ENCODE peak calls at places on chromosome 3, in four cellular contexts. D is Jurkat, Clone E6-1; I is OCI-LY7; P is kidney. X is an unnamed sample.

GRCh38 chr3:120498947-120499346 is 48.2 kb upstream of the FSTL1 start:
- DNase-seq in P (no peak), I (no peak), D (no peak), X (no peak)

GRCh38 chr3:121834079-121834730 is 655 bp downstream of the IQCB1 start:
- DNase-seq in P (no peak), D (no peak), I (peak), X (no peak)

GRCh38 chr3:57594576-57594975 is 2.6 kb downstream of the ARF4 start:
- DNase-seq in P (no peak), D (no peak), I (no peak), X (no peak)

GRCh38 chr3:156812521-156813335 is 13.4 kb upstream of the LEKR1 start:
- DNase-seq in I (no peak), D (no peak), P (no peak), X (peak)

GRCh38 chr3:9552252-9552999 is 1.2 kb downstream of the LHFPL4 start:
- DNase-seq in I (no peak), D (no peak), P (peak), X (peak)

GRCh38 chr3:108099679-108100428 is 9.0 kb upstream of the CD47 start:
- DNase-seq in P (peak), D (peak), I (no peak), X (peak)

GRCh38 chr3:51673181-51673801 is 2.2 kb downstream of the TEX264 start:
- DNase-seq in I (no peak), D (no peak), P (no peak), X (no peak)

GRCh38 chr3:172550347-172550943 is 27.2 kb upstream of the TNFSF10 start:
- DNase-seq in D (peak), P (no peak), I (no peak), X (peak)

GRCh38 chr3:123751478-123751877 is 132.7 kb downstream of the MYLK start:
- DNase-seq in P (no peak), I (no peak), D (no peak), X (no peak)

GRCh38 chr3:152203677-152204076 is 65.1 kb upstream of the MBNL1 start:
- DNase-seq in P (no peak), D (no peak), I (no peak), X (no peak)
- H3K4me3 ChIP-seq in P (peak), D (no peak), I (peak), X (peak)

DNA sequence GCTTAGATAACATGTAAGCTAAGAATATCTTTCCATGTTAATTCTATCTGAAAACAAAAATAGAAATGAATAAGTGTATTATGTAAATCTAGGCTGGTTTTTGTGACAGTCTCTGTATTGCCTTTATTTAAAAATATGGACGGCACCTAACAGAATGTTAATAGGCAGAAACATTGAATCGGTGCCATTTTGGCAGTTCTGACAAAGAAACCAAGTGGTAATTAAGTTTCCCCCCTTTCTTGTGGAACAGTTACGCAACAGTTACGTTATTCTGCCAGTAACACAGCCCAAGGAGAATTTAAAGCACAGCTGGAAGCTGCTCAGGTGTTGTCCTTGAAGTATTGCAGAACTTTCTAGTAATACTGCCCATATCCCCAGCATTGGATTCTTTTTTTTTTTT is 21.5 kb downstream of the LARS2 start:
- DNase-seq in D (no peak), I (no peak), P (no peak), X (no peak)
- H3K4me3 ChIP-seq in D (no peak), I (no peak), P (no peak), X (no peak)

GRCh38 chr3:43015572-43016512 is 36.7 kb downstream of the GASK1A start:
- DNase-seq in D (no peak), P (no peak), I (no peak), X (no peak)
- H3K4me3 ChIP-seq in D (no peak), P (no peak), I (no peak), X (no peak)

GRCh38 chr3:181056276-181056675 is 66.7 kb upstream of the DNAJC19 start:
- DNase-seq in D (no peak), P (no peak), I (no peak), X (no peak)
- H3K4me3 ChIP-seq in D (no peak), P (no peak), I (no peak), X (no peak)

GRCh38 chr3:75650191-75650590 is 13.9 kb upstream of the FRG2C start:
- DNase-seq in I (no peak), P (no peak), D (no peak), X (no peak)

GRCh38 chr3:75655501-75655904 is 8.6 kb upstream of the FRG2C start:
- DNase-seq in D (no peak), P (no peak), I (no peak), X (no peak)
- H3K4me3 ChIP-seq in D (no peak), P (no peak), I (no peak), X (no peak)

GRCh38 chr3:64222501-64222900 is 2.8 kb downstream of the PRICKLE2 start:
- DNase-seq in I (no peak), D (no peak), P (no peak), X (no peak)
- H3K4me3 ChIP-seq in I (peak), D (no peak), P (peak), X (no peak)

GRCh38 chr3:155785662-155786295 is 20.3 kb downstream of the C3orf33 start:
- DNase-seq in D (no peak), P (no peak), I (no peak), X (no peak)

GRCh38 chr3:155792532-155792931 is 13.5 kb downstream of the C3orf33 start:
- DNase-seq in I (no peak), P (no peak), D (no peak), X (no peak)

GRCh38 chr3:155790272-155790918 is 15.7 kb downstream of the C3orf33 start:
- DNase-seq in I (no peak), D (no peak), P (no peak), X (no peak)

GRCh38 chr3:155791190-155791589 is 14.9 kb downstream of the C3orf33 start:
- DNase-seq in P (no peak), I (no peak), D (no peak), X (peak)
- H3K4me3 ChIP-seq in P (no peak), I (no peak), D (no peak), X (no peak)

DNA sequence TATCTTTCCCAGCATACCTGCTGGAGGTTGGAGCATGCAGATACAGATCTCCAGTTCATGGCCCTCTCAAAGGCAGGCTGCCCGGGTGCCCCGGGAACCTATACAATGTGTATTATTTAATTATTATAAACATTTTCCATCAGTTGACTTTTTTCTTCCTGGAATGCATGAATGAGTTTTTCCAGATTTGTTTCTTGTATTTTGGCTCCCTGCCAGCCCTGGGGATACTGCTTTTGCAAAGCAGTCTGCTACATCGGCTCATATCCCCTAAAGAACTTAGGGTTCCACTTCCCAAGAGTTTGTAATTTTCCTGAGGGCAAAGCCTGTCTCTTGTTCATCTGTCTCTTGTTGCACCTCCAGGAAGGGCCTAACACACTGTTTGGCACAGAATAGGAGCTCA is 3.5 kb downstream of the PODXL2 start:
- DNase-seq in D (no peak), P (no peak), I (no peak), X (no peak)
- H3K4me3 ChIP-seq in D (no peak), P (no peak), I (no peak), X (no peak)